ENCODE peak calls at places on chromosomes 4 and X, in ten cellular contexts. One of them, this sample, is unnamed.

GRCh38 chr4:37858112-37858511 is 31.6 kb downstream of the PGM2 start:
- DNase-seq in H4: no peak
- DNase-seq in activated naive CD4-positive, alpha-beta T cell treated with anti-CD3 and anti-CD28 coated beads for 36 hours: no peak
- DNase-seq in A172: no peak
- DNase-seq in smooth muscle cell of the brain vasculature: no peak
- DNase-seq in endothelial cell: no peak
- DNase-seq in hypothalamus: no peak
- DNase-seq in AG09319: no peak
- DNase-seq in NCI-H2081: no peak
- DNase-seq in stimulated activated CD4-positive, alpha-beta T cell treated with anti-CD3 and anti-CD28 coated beads, Interleukin-15, amount 100 ng/mL, for 1 hour: no peak
- DNase-seq in this sample: no peak

GRCh38 chr4:26601204-26601603 is 17.3 kb downstream of the TBC1D19 start:
- DNase-seq in hypothalamus: no peak
- DNase-seq in stimulated activated CD4-positive, alpha-beta T cell treated with anti-CD3 and anti-CD28 coated beads, Interleukin-15, amount 100 ng/mL, for 1 hour: no peak
- DNase-seq in endothelial cell: no peak
- DNase-seq in H4: no peak
- DNase-seq in smooth muscle cell of the brain vasculature: no peak
- DNase-seq in activated naive CD4-positive, alpha-beta T cell treated with anti-CD3 and anti-CD28 coated beads for 36 hours: no peak
- DNase-seq in AG09319: no peak
- DNase-seq in NCI-H2081: no peak
- DNase-seq in A172: no peak
- DNase-seq in this sample: no peak

GRCh38 chr4:169225058-169225751 is 45.6 kb downstream of the SH3RF1 start:
- DNase-seq in activated naive CD4-positive, alpha-beta T cell treated with anti-CD3 and anti-CD28 coated beads for 36 hours: no peak
- DNase-seq in NCI-H2081: no peak
- DNase-seq in stimulated activated CD4-positive, alpha-beta T cell treated with anti-CD3 and anti-CD28 coated beads, Interleukin-15, amount 100 ng/mL, for 1 hour: no peak
- DNase-seq in hypothalamus: no peak
- DNase-seq in A172: peak; percentile 97
- DNase-seq in H4: peak; percentile 77
- DNase-seq in endothelial cell: no peak
- DNase-seq in smooth muscle cell of the brain vasculature: peak; percentile 41
- DNase-seq in AG09319: peak; percentile 57
- DNase-seq in this sample: no peak

GRCh38 chr4:85700362-85700761 is 225.4 kb downstream of the ARHGAP24 start:
- DNase-seq in H4: no peak
- DNase-seq in activated naive CD4-positive, alpha-beta T cell treated with anti-CD3 and anti-CD28 coated beads for 36 hours: no peak
- DNase-seq in stimulated activated CD4-positive, alpha-beta T cell treated with anti-CD3 and anti-CD28 coated beads, Interleukin-15, amount 100 ng/mL, for 1 hour: no peak
- DNase-seq in hypothalamus: no peak
- DNase-seq in smooth muscle cell of the brain vasculature: no peak
- DNase-seq in A172: no peak
- DNase-seq in endothelial cell: no peak
- DNase-seq in AG09319: no peak
- DNase-seq in NCI-H2081: no peak
- DNase-seq in this sample: no peak

GRCh38 chr4:94304365-94304971 is 38.2 kb downstream of the HPGDS start:
- DNase-seq in AG09319: peak; percentile 8
- DNase-seq in endothelial cell: peak; percentile 33
- DNase-seq in H4: peak; percentile 13
- DNase-seq in hypothalamus: no peak
- DNase-seq in activated naive CD4-positive, alpha-beta T cell treated with anti-CD3 and anti-CD28 coated beads for 36 hours: peak; percentile 40
- DNase-seq in stimulated activated CD4-positive, alpha-beta T cell treated with anti-CD3 and anti-CD28 coated beads, Interleukin-15, amount 100 ng/mL, for 1 hour: no peak
- DNase-seq in A172: peak; percentile 6
- DNase-seq in smooth muscle cell of the brain vasculature: peak; percentile 17
- DNase-seq in NCI-H2081: peak; percentile 20
- DNase-seq in this sample: no peak

GRCh38 chrX:44843318-44843702 is 511 bp upstream of the DUSP21 start:
- DNase-seq in H4: peak; percentile 19
- DNase-seq in activated naive CD4-positive, alpha-beta T cell treated with anti-CD3 and anti-CD28 coated beads for 36 hours: no peak
- DNase-seq in A172: peak; percentile 24
- DNase-seq in hypothalamus: no peak
- DNase-seq in AG09319: no peak
- DNase-seq in endothelial cell: no peak
- DNase-seq in NCI-H2081: no peak
- DNase-seq in smooth muscle cell of the brain vasculature: no peak
- DNase-seq in stimulated activated CD4-positive, alpha-beta T cell treated with anti-CD3 and anti-CD28 coated beads, Interleukin-15, amount 100 ng/mL, for 1 hour: no peak
- DNase-seq in this sample: no peak

GRCh38 chr4:112284662-112285411 is 867 bp downstream of the TIFA start:
- DNase-seq in smooth muscle cell of the brain vasculature: no peak
- DNase-seq in NCI-H2081: peak; percentile 17
- DNase-seq in AG09319: no peak
- DNase-seq in H4: no peak
- DNase-seq in A172: no peak
- DNase-seq in stimulated activated CD4-positive, alpha-beta T cell treated with anti-CD3 and anti-CD28 coated beads, Interleukin-15, amount 100 ng/mL, for 1 hour: no peak
- DNase-seq in hypothalamus: no peak
- DNase-seq in endothelial cell: no peak
- DNase-seq in activated naive CD4-positive, alpha-beta T cell treated with anti-CD3 and anti-CD28 coated beads for 36 hours: no peak
- DNase-seq in this sample: no peak

GRCh38 chr4:128310266-128310697 is 22.7 kb upstream of the PGRMC2 start:
- DNase-seq in smooth muscle cell of the brain vasculature: no peak
- DNase-seq in stimulated activated CD4-positive, alpha-beta T cell treated with anti-CD3 and anti-CD28 coated beads, Interleukin-15, amount 100 ng/mL, for 1 hour: no peak
- DNase-seq in hypothalamus: no peak
- DNase-seq in endothelial cell: no peak
- DNase-seq in A172: no peak
- DNase-seq in activated naive CD4-positive, alpha-beta T cell treated with anti-CD3 and anti-CD28 coated beads for 36 hours: no peak
- DNase-seq in H4: no peak
- DNase-seq in NCI-H2081: no peak
- DNase-seq in AG09319: no peak
- DNase-seq in this sample: no peak

GRCh38 chrX:97639526-97639925 is 755.8 kb downstream of the RPA4 start:
- DNase-seq in NCI-H2081: peak; percentile 10
- DNase-seq in H4: no peak
- DNase-seq in smooth muscle cell of the brain vasculature: no peak
- DNase-seq in hypothalamus: no peak
- DNase-seq in activated naive CD4-positive, alpha-beta T cell treated with anti-CD3 and anti-CD28 coated beads for 36 hours: peak; percentile 6
- DNase-seq in stimulated activated CD4-positive, alpha-beta T cell treated with anti-CD3 and anti-CD28 coated beads, Interleukin-15, amount 100 ng/mL, for 1 hour: no peak
- DNase-seq in AG09319: no peak
- DNase-seq in A172: no peak
- DNase-seq in endothelial cell: no peak
- DNase-seq in this sample: no peak

GRCh38 chrX:2226906-2227656 is 273.7 kb downstream of the DHRSX start:
- DNase-seq in activated naive CD4-positive, alpha-beta T cell treated with anti-CD3 and anti-CD28 coated beads for 36 hours: no peak
- DNase-seq in smooth muscle cell of the brain vasculature: no peak
- DNase-seq in AG09319: no peak
- DNase-seq in endothelial cell: no peak
- DNase-seq in A172: no peak
- DNase-seq in NCI-H2081: no peak
- DNase-seq in hypothalamus: no peak
- DNase-seq in stimulated activated CD4-positive, alpha-beta T cell treated with anti-CD3 and anti-CD28 coated beads, Interleukin-15, amount 100 ng/mL, for 1 hour: no peak
- DNase-seq in H4: no peak
- DNase-seq in this sample: no peak

GRCh38 chr4:65227628-65228027 is 442.7 kb downstream of the EPHA5 start:
- DNase-seq in H4: no peak
- DNase-seq in NCI-H2081: no peak
- DNase-seq in stimulated activated CD4-positive, alpha-beta T cell treated with anti-CD3 and anti-CD28 coated beads, Interleukin-15, amount 100 ng/mL, for 1 hour: no peak
- DNase-seq in endothelial cell: no peak
- DNase-seq in smooth muscle cell of the brain vasculature: no peak
- DNase-seq in A172: no peak
- DNase-seq in activated naive CD4-positive, alpha-beta T cell treated with anti-CD3 and anti-CD28 coated beads for 36 hours: no peak
- DNase-seq in AG09319: no peak
- DNase-seq in hypothalamus: no peak
- DNase-seq in this sample: no peak

GRCh38 chr4:140049924-140050681 is 103.9 kb downstream of the MAML3 start:
- DNase-seq in activated naive CD4-positive, alpha-beta T cell treated with anti-CD3 and anti-CD28 coated beads for 36 hours: peak; percentile 39
- DNase-seq in A172: no peak
- DNase-seq in smooth muscle cell of the brain vasculature: no peak
- DNase-seq in H4: peak; percentile 14
- DNase-seq in endothelial cell: peak; percentile 37
- DNase-seq in hypothalamus: no peak
- DNase-seq in stimulated activated CD4-positive, alpha-beta T cell treated with anti-CD3 and anti-CD28 coated beads, Interleukin-15, amount 100 ng/mL, for 1 hour: no peak
- DNase-seq in AG09319: no peak
- DNase-seq in NCI-H2081: peak; percentile 89
- DNase-seq in this sample: no peak

GRCh38 chrX:40646489-40647306 is 663 bp downstream of the CXorf38 start:
- DNase-seq in smooth muscle cell of the brain vasculature: no peak
- DNase-seq in hypothalamus: peak; percentile 35
- DNase-seq in activated naive CD4-positive, alpha-beta T cell treated with anti-CD3 and anti-CD28 coated beads for 36 hours: peak; percentile 31
- DNase-seq in A172: peak; percentile 29
- DNase-seq in endothelial cell: peak; percentile 6
- DNase-seq in AG09319: no peak
- DNase-seq in H4: no peak
- DNase-seq in NCI-H2081: peak; percentile 3
- DNase-seq in stimulated activated CD4-positive, alpha-beta T cell treated with anti-CD3 and anti-CD28 coated beads, Interleukin-15, amount 100 ng/mL, for 1 hour: no peak
- DNase-seq in this sample: peak; percentile 51

GRCh38 chr4:137025484-137026059 is 506.7 kb downstream of the PCDH18 start:
- DNase-seq in endothelial cell: no peak
- DNase-seq in smooth muscle cell of the brain vasculature: no peak
- DNase-seq in stimulated activated CD4-positive, alpha-beta T cell treated with anti-CD3 and anti-CD28 coated beads, Interleukin-15, amount 100 ng/mL, for 1 hour: no peak
- DNase-seq in A172: no peak
- DNase-seq in H4: no peak
- DNase-seq in activated naive CD4-positive, alpha-beta T cell treated with anti-CD3 and anti-CD28 coated beads for 36 hours: no peak
- DNase-seq in NCI-H2081: no peak
- DNase-seq in AG09319: no peak
- DNase-seq in hypothalamus: no peak
- DNase-seq in this sample: no peak

GRCh38 chrX:110280954-110281353 is 36.9 kb downstream of the AMMECR1 start:
- DNase-seq in hypothalamus: no peak
- DNase-seq in activated naive CD4-positive, alpha-beta T cell treated with anti-CD3 and anti-CD28 coated beads for 36 hours: no peak
- DNase-seq in AG09319: peak; percentile 41
- DNase-seq in H4: peak; percentile 6
- DNase-seq in NCI-H2081: peak; percentile 27
- DNase-seq in endothelial cell: no peak
- DNase-seq in stimulated activated CD4-positive, alpha-beta T cell treated with anti-CD3 and anti-CD28 coated beads, Interleukin-15, amount 100 ng/mL, for 1 hour: no peak
- DNase-seq in A172: peak; percentile 4
- DNase-seq in smooth muscle cell of the brain vasculature: no peak
- DNase-seq in this sample: no peak

GRCh38 chr4:173185832-173186545 is 17.4 kb downstream of the GALNT7 start:
- DNase-seq in A172: no peak
- DNase-seq in activated naive CD4-positive, alpha-beta T cell treated with anti-CD3 and anti-CD28 coated beads for 36 hours: no peak
- DNase-seq in hypothalamus: no peak
- DNase-seq in smooth muscle cell of the brain vasculature: no peak
- DNase-seq in endothelial cell: no peak
- DNase-seq in stimulated activated CD4-positive, alpha-beta T cell treated with anti-CD3 and anti-CD28 coated beads, Interleukin-15, amount 100 ng/mL, for 1 hour: no peak
- DNase-seq in NCI-H2081: peak; percentile 42
- DNase-seq in AG09319: no peak
- DNase-seq in H4: no peak
- DNase-seq in this sample: no peak

GRCh38 chrX:108584617-108585211 is 145.1 kb downstream of the COL4A5 start:
- DNase-seq in hypothalamus: no peak
- DNase-seq in AG09319: no peak
- DNase-seq in smooth muscle cell of the brain vasculature: no peak
- DNase-seq in stimulated activated CD4-positive, alpha-beta T cell treated with anti-CD3 and anti-CD28 coated beads, Interleukin-15, amount 100 ng/mL, for 1 hour: no peak
- DNase-seq in H4: peak; percentile 3
- DNase-seq in NCI-H2081: peak; percentile 55
- DNase-seq in A172: no peak
- DNase-seq in activated naive CD4-positive, alpha-beta T cell treated with anti-CD3 and anti-CD28 coated beads for 36 hours: no peak
- DNase-seq in endothelial cell: peak; percentile 8
- DNase-seq in this sample: no peak

GRCh38 chrX:31563792-31564191 is 492.0 kb upstream of the FTHL17 start:
- DNase-seq in activated naive CD4-positive, alpha-beta T cell treated with anti-CD3 and anti-CD28 coated beads for 36 hours: no peak
- DNase-seq in smooth muscle cell of the brain vasculature: no peak
- DNase-seq in A172: no peak
- DNase-seq in stimulated activated CD4-positive, alpha-beta T cell treated with anti-CD3 and anti-CD28 coated beads, Interleukin-15, amount 100 ng/mL, for 1 hour: no peak
- DNase-seq in hypothalamus: no peak
- DNase-seq in endothelial cell: no peak
- DNase-seq in H4: no peak
- DNase-seq in AG09319: no peak
- DNase-seq in NCI-H2081: no peak
- DNase-seq in this sample: no peak

GRCh38 chr4:25441519-25442117 is 64.6 kb downstream of the ANAPC4 start:
- DNase-seq in smooth muscle cell of the brain vasculature: peak; percentile 28
- DNase-seq in stimulated activated CD4-positive, alpha-beta T cell treated with anti-CD3 and anti-CD28 coated beads, Interleukin-15, amount 100 ng/mL, for 1 hour: no peak
- DNase-seq in hypothalamus: peak; percentile 12
- DNase-seq in endothelial cell: peak; percentile 75
- DNase-seq in NCI-H2081: peak; percentile 82
- DNase-seq in A172: peak; percentile 59
- DNase-seq in AG09319: no peak
- DNase-seq in activated naive CD4-positive, alpha-beta T cell treated with anti-CD3 and anti-CD28 coated beads for 36 hours: peak; percentile 56
- DNase-seq in H4: peak; percentile 66
- DNase-seq in this sample: no peak

GRCh38 chr4:138796761-138797160 is 218.8 kb upstream of the NOCT start:
- DNase-seq in smooth muscle cell of the brain vasculature: no peak
- DNase-seq in H4: no peak
- DNase-seq in A172: no peak
- DNase-seq in AG09319: no peak
- DNase-seq in endothelial cell: no peak
- DNase-seq in NCI-H2081: no peak
- DNase-seq in stimulated activated CD4-positive, alpha-beta T cell treated with anti-CD3 and anti-CD28 coated beads, Interleukin-15, amount 100 ng/mL, for 1 hour: no peak
- DNase-seq in hypothalamus: no peak
- DNase-seq in activated naive CD4-positive, alpha-beta T cell treated with anti-CD3 and anti-CD28 coated beads for 36 hours: no peak
- DNase-seq in this sample: no peak

GRCh38 chr4:165294907-165295306 is 32.6 kb upstream of the MSMO1 start:
- DNase-seq in AG09319: no peak
- DNase-seq in NCI-H2081: no peak
- DNase-seq in stimulated activated CD4-positive, alpha-beta T cell treated with anti-CD3 and anti-CD28 coated beads, Interleukin-15, amount 100 ng/mL, for 1 hour: no peak
- DNase-seq in hypothalamus: no peak
- DNase-seq in H4: no peak
- DNase-seq in A172: no peak
- DNase-seq in endothelial cell: no peak
- DNase-seq in activated naive CD4-positive, alpha-beta T cell treated with anti-CD3 and anti-CD28 coated beads for 36 hours: peak; percentile 62
- DNase-seq in smooth muscle cell of the brain vasculature: no peak
- DNase-seq in this sample: no peak

GRCh38 chr4:7761312-7761711 is 178.3 kb downstream of the AFAP1 start:
- DNase-seq in smooth muscle cell of the brain vasculature: no peak
- DNase-seq in NCI-H2081: no peak
- DNase-seq in A172: no peak
- DNase-seq in H4: no peak
- DNase-seq in endothelial cell: no peak
- DNase-seq in AG09319: no peak
- DNase-seq in activated naive CD4-positive, alpha-beta T cell treated with anti-CD3 and anti-CD28 coated beads for 36 hours: no peak
- DNase-seq in stimulated activated CD4-positive, alpha-beta T cell treated with anti-CD3 and anti-CD28 coated beads, Interleukin-15, amount 100 ng/mL, for 1 hour: no peak
- DNase-seq in hypothalamus: no peak
- DNase-seq in this sample: no peak

This sample was measured in dorsolateral prefrontal cortex.